ENCODE peak calls at places on chromosomes 7 and 10, in ten cellular contexts. Y is foreskin fibroblast, N is OCI-LY7, O is epithelial cell of esophagus, V is hepatocyte, C is nephron progenitor cell, S is HFFc6, E is dorsolateral prefrontal cortex, U is pancreas, Z is natural killer cell. G is an unnamed sample.

GRCh38 chr10:73824146-73824725 is 12.8 kb upstream of the NDST2 start:
- DNase-seq in U (no peak), E (no peak), N (no peak), Y (no peak), S (no peak), V (no peak), Z (no peak), O (no peak), C (no peak), G (no peak)

GRCh38 chr10:37789590-37789989 is 67.8 kb downstream of the ZNF248 start:
- DNase-seq in Z (no peak), Y (no peak), S (no peak), O (no peak), N (no peak), E (no peak), V (no peak), U (no peak), C (no peak), G (no peak)

GRCh38 chr10:25899304-25899703 is 34.7 kb upstream of the MYO3A start:
- DNase-seq in C (no peak), V (no peak), N (no peak), Y (no peak), U (no peak), S (no peak), O (no peak), E (no peak), Z (no peak), G (no peak)

GRCh38 chr10:48694371-48695030 is 9.8 kb downstream of the WDFY4 start:
- DNase-seq in N (no peak), C (no peak), U (no peak), Y (no peak), O (no peak), V (no peak), E (no peak), Z (no peak), S (no peak), G (no peak)

GRCh38 chr7:121288894-121289293 is 39.9 kb upstream of the WNT16 start:
- DNase-seq in Z (no peak), O (peak; percentile 44), E (no peak), Y (peak; percentile 23), U (no peak), N (no peak), C (no peak), S (peak; percentile 76), V (no peak), G (no peak)

GRCh38 chr7:98949336-98950044 is 71.2 kb downstream of the TRRAP start:
- DNase-seq in Z (no peak), O (no peak), E (peak; percentile 72), U (no peak), Y (no peak), V (no peak), S (no peak), N (no peak), C (no peak), G (no peak)

GRCh38 chr10:79984851-79985250 is 35.9 kb upstream of the SFTPD start:
- DNase-seq in S (no peak), C (no peak), U (no peak), O (peak; percentile 98), V (peak; percentile 63), Y (no peak), E (no peak), Z (no peak), N (no peak), G (no peak)

GRCh38 chr7:70325509-70326101 is 727.3 kb downstream of the AUTS2 start:
- DNase-seq in C (no peak), V (peak; percentile 28), U (no peak), O (peak; percentile 88), Z (no peak), E (peak; percentile 28), Y (no peak), N (no peak), S (no peak), G (no peak)

GRCh38 chr7:2477447-2478386 is 1.5 kb upstream of the GRIFIN start:
- DNase-seq in Z (peak; percentile 73), S (peak; percentile 20), N (no peak), Y (peak; percentile 66), O (peak; percentile 47), E (peak; percentile 25), U (peak; percentile 63), C (peak; percentile 76), V (peak; percentile 76), G (peak; percentile 63)

GRCh38 chr7:112215787-112216186 is 9.3 kb downstream of the ZNF277 start:
- DNase-seq in V (no peak), S (no peak), E (no peak), N (no peak), U (no peak), O (no peak), Y (no peak), C (no peak), Z (no peak), G (no peak)

GRCh38 chr7:100825760-100826545 is 1.4 kb downstream of the EPHB4 start:
- DNase-seq in Y (peak; percentile 56), Z (no peak), E (no peak), U (no peak), N (no peak), S (peak; percentile 49), O (peak; percentile 50), C (no peak), V (peak; percentile 67), G (no peak)

GRCh38 chr7:100825215-100825671 is 2.1 kb downstream of the EPHB4 start:
- DNase-seq in S (no peak), C (peak; percentile 29), V (peak; percentile 38), Z (no peak), Y (peak; percentile 18), E (no peak), U (no peak), N (no peak), O (peak; percentile 37), G (no peak)

GRCh38 chr7:100827330-100828226 is at the start of gene EPHB4:
- DNase-seq in E (no peak), N (no peak), S (peak; percentile 33), V (peak; percentile 91), O (peak; percentile 83), Y (peak; percentile 85), Z (no peak), U (peak; percentile 83), C (peak; percentile 91), G (no peak)

GRCh38 chr7:100824499-100825214 is 2.7 kb downstream of the EPHB4 start:
- DNase-seq in O (no peak), E (no peak), Z (no peak), V (no peak), Y (no peak), U (no peak), C (no peak), S (no peak), N (no peak), G (no peak)

DNA sequence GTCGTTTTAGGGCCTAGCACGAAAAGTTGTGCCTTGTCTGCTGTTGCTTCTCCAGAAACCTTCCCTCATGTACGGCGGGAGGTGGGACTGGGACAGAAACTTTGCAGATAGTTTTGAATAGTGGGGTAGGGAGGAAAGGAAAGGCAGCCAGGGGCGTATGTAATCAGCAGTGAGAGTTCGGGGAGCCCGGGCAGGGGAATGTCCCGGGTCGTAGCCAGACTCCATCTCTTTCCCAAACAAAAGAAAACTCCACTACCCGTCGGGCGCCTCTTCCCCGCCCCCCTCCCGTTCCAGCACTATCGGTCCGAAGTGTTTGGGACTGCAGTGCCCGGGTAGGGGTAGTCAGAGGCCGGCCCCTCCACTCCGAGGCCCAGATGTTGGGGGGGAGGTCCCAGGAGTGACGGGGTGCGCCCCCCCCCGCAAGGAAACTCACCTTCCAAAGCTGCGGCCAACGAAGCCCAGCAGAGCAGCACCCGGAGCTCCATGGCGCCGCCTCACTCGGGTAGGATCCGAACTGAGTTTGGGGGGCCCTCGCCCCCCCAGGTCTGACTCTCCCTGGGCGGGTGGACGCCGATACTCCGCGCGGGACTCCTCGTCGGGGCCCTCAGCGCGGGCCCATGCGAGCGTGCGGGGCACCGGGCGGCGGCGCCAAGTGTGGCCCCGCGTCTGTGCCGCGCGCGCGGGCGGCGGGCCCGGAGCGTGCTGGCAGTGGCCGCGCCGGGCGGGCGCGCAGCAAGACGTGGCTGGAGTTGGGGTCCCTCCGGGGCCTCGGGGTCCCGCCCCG is 585 bp downstream of the EPHB4 start:
- DNase-seq in Y (no peak), V (no peak), Z (no peak), C (peak; percentile 38), N (no peak), S (no peak), E (no peak), O (peak; percentile 24), U (no peak), G (no peak)
- TF ChIP-seq CTCF in Y (no peak), V (no peak), Z (no peak), C (no peak), N (no peak), S (no peak), E (no peak), O (no peak), U (no peak), G (no peak)

GRCh38 chr10:16519908-16520861 is 1.5 kb downstream of the C1QL3 start:
- DNase-seq in C (peak; percentile 32), N (no peak), O (no peak), Z (no peak), U (no peak), E (no peak), S (no peak), V (peak; percentile 8), Y (no peak), G (no peak)

GRCh38 chr10:16521311-16522016 is at the start of gene C1QL3:
- DNase-seq in S (no peak), Z (no peak), E (peak; percentile 65), V (peak; percentile 53), C (peak; percentile 53), U (peak; percentile 16), N (no peak), Y (no peak), O (peak; percentile 45), G (no peak)

GRCh38 chr10:16519250-16519907 is 2.3 kb downstream of the C1QL3 start:
- DNase-seq in S (no peak), N (no peak), U (no peak), Z (no peak), Y (no peak), C (peak; percentile 15), V (no peak), O (no peak), E (no peak), G (no peak)

GRCh38 chr10:16520900-16521299 is 779 bp downstream of the C1QL3 start:
- DNase-seq in U (peak; percentile 13), V (peak; percentile 51), Z (no peak), N (no peak), S (no peak), O (peak; percentile 19), Y (no peak), C (peak; percentile 57), E (peak; percentile 10), G (peak; percentile 14)

GRCh38 chr10:16518822-16519221 is 2.9 kb downstream of the C1QL3 start:
- DNase-seq in U (no peak), E (no peak), N (no peak), O (no peak), C (no peak), Z (no peak), V (no peak), S (no peak), Y (no peak), G (no peak)
- TF ChIP-seq CTCF in U (no peak), E (no peak), N (peak; percentile 47), O (peak; percentile 33), C (no peak), Z (peak; percentile 8), V (peak; percentile 29), S (peak; percentile 63), Y (peak; percentile 18), G (no peak)

GRCh38 chr10:23194471-23194965 is 2.4 kb downstream of the PTF1A start:
- DNase-seq in Z (no peak), C (no peak), N (no peak), S (no peak), U (no peak), E (no peak), O (no peak), Y (no peak), V (no peak), G (no peak)
- TF ChIP-seq CTCF in Z (no peak), C (no peak), N (no peak), S (no peak), U (no peak), E (no peak), O (no peak), Y (no peak), V (no peak), G (no peak)

GRCh38 chr10:66809402-66809801 is 116.4 kb upstream of the LRRTM3 start:
- DNase-seq in U (no peak), N (no peak), S (no peak), E (no peak), C (no peak), O (no peak), V (no peak), Z (no peak), Y (no peak), G (no peak)
- TF ChIP-seq CTCF in U (no peak), N (no peak), S (no peak), E (no peak), C (no peak), O (no peak), V (no peak), Z (no peak), Y (no peak), G (no peak)

G was measured in CD8-positive, alpha-beta T cell.